ENCODE peak calls at places on chromosomes 5 and 9, in four cellular contexts. W is ovary, K is suprapubic skin, N is A549. I is an unnamed sample.

GRCh38 chr5:139738777-139739611 is 56.6 kb upstream of the PSD2 start:
- DNase-seq in W (no peak), K (no peak), N (no peak), I (peak; percentile 53)

GRCh38 chr5:85621668-85622067 is 996.1 kb upstream of the COX7C start:
- DNase-seq in K (no peak), W (no peak), N (no peak), I (no peak)

GRCh38 chr9:129182625-129183494 is 4.8 kb upstream of the IER5L start:
- DNase-seq in K (no peak), N (peak; percentile 71), W (no peak), I (no peak)

GRCh38 chr5:157562111-157562581 is 13.4 kb downstream of the ADAM19 start:
- DNase-seq in W (peak; percentile 23), N (no peak), K (no peak), I (no peak)

GRCh38 chr9:73137286-73137899 is 14.3 kb upstream of the ANXA1 start:
- DNase-seq in N (peak; percentile 88), W (no peak), K (no peak), I (no peak)

GRCh38 chr5:151905639-151906038 is 19.0 kb downstream of the GLRA1 start:
- DNase-seq in W (no peak), N (no peak), K (no peak), I (no peak)

GRCh38 chr5:154898210-154898609 is 39.8 kb downstream of the CNOT8 start:
- DNase-seq in K (peak; percentile 83), W (no peak), N (no peak), I (no peak)

GRCh38 chr5:147949711-147950573 is 43.6 kb upstream of the C5orf46 start:
- DNase-seq in W (no peak), K (no peak), N (peak; percentile 45), I (no peak)

GRCh38 chr9:75086443-75087278 is 1.3 kb downstream of the NMRK1 start:
- DNase-seq in W (peak; percentile 30), N (no peak), K (no peak), I (peak; percentile 42)

GRCh38 chr9:5629312-5630037 is 568 bp downstream of the RIC1 start:
- DNase-seq in W (peak; percentile 37), N (peak; percentile 41), K (peak; percentile 86), I (peak; percentile 55)

DNA sequence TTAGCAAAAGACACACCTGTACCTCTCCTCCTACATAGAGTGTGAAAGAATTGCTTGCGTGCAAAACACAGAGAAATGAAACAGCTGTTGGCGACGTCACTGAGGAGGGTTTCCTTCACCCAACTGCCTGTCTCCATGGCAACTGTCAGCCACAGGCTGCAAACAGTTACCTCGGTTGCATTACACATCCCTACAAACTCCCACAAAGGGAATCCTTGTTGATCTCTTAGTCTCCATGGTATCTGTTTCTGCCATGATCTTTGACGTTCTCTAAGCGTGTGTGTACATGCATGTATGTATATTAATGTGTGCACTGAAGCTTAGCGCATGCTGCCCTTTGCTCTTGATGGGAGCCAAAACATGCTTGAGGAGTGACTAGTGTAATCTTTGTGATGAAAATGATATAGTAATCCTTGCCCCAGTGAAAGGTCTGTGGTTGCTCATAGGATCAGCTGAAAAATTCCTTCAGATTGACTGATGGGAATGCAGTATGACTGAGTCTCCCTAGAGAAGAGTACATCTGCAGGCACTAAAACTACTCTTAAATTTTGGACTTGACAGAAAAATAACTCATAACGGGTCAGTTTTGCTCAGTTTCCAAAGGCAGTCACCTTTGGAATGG is 168.3 kb downstream of the ACTL7B start:
- DNase-seq in N (no peak), W (no peak), K (no peak), I (no peak)
- TF ChIP-seq EP300 in N (no peak), W (no peak), K (no peak), I (no peak)

GRCh38 chr9:36152741-36153438 is 16.3 kb upstream of the CCIN start:
- DNase-seq in K (no peak), W (no peak), N (no peak), I (no peak)

GRCh38 chr9:36149197-36149596 is 12.7 kb downstream of the GLIPR2 start:
- DNase-seq in K (no peak), W (peak; percentile 40), N (no peak), I (no peak)

GRCh38 chr9:36148652-36149051 is 12.1 kb downstream of the GLIPR2 start:
- DNase-seq in N (peak; percentile 85), W (peak; percentile 98), K (peak; percentile 95), I (peak; percentile 84)

GRCh38 chr9:36151306-36152210 is 15.0 kb downstream of the GLIPR2 start:
- DNase-seq in K (no peak), W (no peak), N (no peak), I (peak; percentile 65)

DNA sequence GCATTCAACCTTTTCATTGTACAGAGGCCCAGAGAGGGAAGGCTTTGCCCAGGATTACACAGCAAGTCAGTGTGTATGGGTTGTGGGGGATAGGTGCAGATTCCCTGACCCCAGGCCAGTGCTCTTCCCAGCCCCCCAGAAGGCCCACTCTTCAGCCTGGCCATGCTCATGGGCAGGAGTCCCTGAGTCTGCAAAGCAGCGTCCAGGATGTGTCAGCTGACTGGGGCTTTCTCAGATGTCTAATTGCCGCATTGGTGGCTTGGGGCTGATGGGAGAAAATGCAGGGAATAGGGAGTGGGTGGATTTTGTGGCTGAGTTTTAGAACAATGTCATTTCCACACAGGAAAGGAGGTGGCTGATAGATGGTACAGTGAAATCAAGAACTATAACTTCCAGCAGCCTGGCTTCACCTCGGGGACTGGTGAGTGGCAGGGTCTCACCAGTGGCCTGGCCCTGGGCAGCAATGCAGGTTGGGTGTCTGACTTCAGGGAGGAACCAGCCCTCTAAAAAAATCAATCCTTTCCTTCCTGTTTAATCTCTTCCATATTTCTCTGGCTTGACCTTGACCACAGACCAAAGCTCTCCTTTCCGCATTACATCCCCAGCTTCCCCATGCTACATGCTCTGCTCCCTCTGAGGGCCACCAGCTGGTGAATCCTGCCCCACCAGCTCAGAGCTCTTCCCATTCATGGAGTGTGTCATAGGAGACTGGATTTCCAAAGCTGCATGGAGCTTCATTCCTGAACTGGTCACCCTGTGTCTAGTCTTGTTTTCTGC is 14.2 kb downstream of the GLIPR2 start:
- DNase-seq in W (no peak), N (no peak), K (no peak), I (no peak)
- H3K4me1 ChIP-seq in W (peaks cover 10% of the 10 kb centered on the region), N (peaks cover 36% of the 10 kb centered on the region), K (peaks cover 45% of the 10 kb centered on the region), I (peaks cover 94% of the 10 kb centered on the region)

GRCh38 chr9:35606726-35607125 is 1.7 kb downstream of the TESK1 start:
- DNase-seq in K (no peak), N (no peak), W (no peak), I (no peak)

GRCh38 chr9:35609001-35609819 is 4.1 kb downstream of the TESK1 start:
- DNase-seq in N (no peak), K (no peak), W (no peak), I (no peak)

GRCh38 chr9:35606138-35606504 is 1.1 kb downstream of the TESK1 start:
- DNase-seq in N (peak; percentile 20), W (no peak), K (no peak), I (no peak)

GRCh38 chr9:35609820-35610163 is 4.7 kb downstream of the TESK1 start:
- DNase-seq in N (no peak), W (no peak), K (no peak), I (no peak)

GRCh38 chr9:35608221-35608620 is 3.2 kb downstream of the TESK1 start:
- DNase-seq in K (no peak), W (no peak), N (no peak), I (no peak)
- TF ChIP-seq EP300 in K (no peak), W (no peak), N (no peak), I (no peak)

GRCh38 chr5:68229416-68229815 is 13.9 kb downstream of the PIK3R1 start:
- DNase-seq in N (no peak), W (no peak), K (no peak), I (no peak)
- H3K4me1 ChIP-seq in N (peaks cover 14% of the 10 kb centered on the region), W (peaks cover 18% of the 10 kb centered on the region), K (peaks cover 63% of the 10 kb centered on the region), I (peaks cover 22% of the 10 kb centered on the region)

GRCh38 chr5:33440482-33441240 is at the start of gene TARS1:
- DNase-seq in K (peak; percentile 98), W (peak; percentile 99), N (peak; percentile 100), I (peak; percentile 96)
- TF ChIP-seq EP300 in K (no peak), W (no peak), N (peak; percentile 13), I (peak; percentile 13)

GRCh38 chr5:72134226-72134625 is 27.0 kb downstream of the MAP1B start:
- DNase-seq in N (no peak), W (no peak), K (no peak), I (no peak)
- H3K4me1 ChIP-seq in N (peaks cover 93% of the 10 kb centered on the region), W (peaks cover 2% of the 10 kb centered on the region), K (peaks cover 20% of the 10 kb centered on the region), I (peaks cover 59% of the 10 kb centered on the region)

GRCh38 chr9:124940894-124941688 is at the start of gene GOLGA1:
- DNase-seq in W (peak; percentile 97), N (peak; percentile 94), K (peak; percentile 97), I (peak; percentile 98)
- TF ChIP-seq EP300 in W (no peak), N (no peak), K (peak; percentile 49), I (peak; percentile 11)